ENCODE peak calls at places on chromosomes 7 and 10, in five cellular contexts. I is H1, O is K562, N is GM12878, U is HepG2. W is an unnamed sample.

GRCh38 chr7:19560111-19560883 is 148.5 kb downstream of the POLR1F start:
- DNase-seq in I (no peak), O (no peak), N (no peak), U (no peak), W (no peak)

GRCh38 chr10:132464256-132465192 is 67.5 kb downstream of the PWWP2B start:
- DNase-seq in I (no peak), O (no peak), N (no peak), U (no peak), W (no peak)

GRCh38 chr10:49049660-49050059 is 65.7 kb downstream of the VSTM4 start:
- DNase-seq in I (no peak), O (no peak), N (no peak), U (no peak), W (no peak)

GRCh38 chr10:22693371-22693784 is 21.0 kb downstream of the PIP4K2A start:
- DNase-seq in I (no peak), O (peak; percentile 42), N (no peak), U (no peak), W (no peak)

GRCh38 chr7:74305987-74306736 is 17.0 kb downstream of the CLIP2 start:
- DNase-seq in I (no peak), O (no peak), N (no peak), U (no peak), W (no peak)

GRCh38 chr10:22701132-22701851 is 13.1 kb downstream of the PIP4K2A start:
- DNase-seq in I (no peak), O (no peak), N (no peak), U (no peak), W (no peak)

GRCh38 chr7:101386558-101387199 is 24.0 kb downstream of the COL26A1 start:
- DNase-seq in I (no peak), O (no peak), N (no peak), U (peak; percentile 87), W (no peak)

GRCh38 chr10:1097436-1097835 is 41.3 kb downstream of the WDR37 start:
- DNase-seq in I (no peak), O (no peak), N (no peak), U (no peak), W (no peak)

GRCh38 chr10:6739530-6740174 is 159.6 kb upstream of the PRKCQ start:
- DNase-seq in I (no peak), O (no peak), N (no peak), U (peak; percentile 5), W (no peak)

GRCh38 chr10:6737758-6738463 is 157.8 kb upstream of the PRKCQ start:
- DNase-seq in I (no peak), O (no peak), N (no peak), U (no peak), W (no peak)

GRCh38 chr10:6743291-6743849 is 163.3 kb upstream of the PRKCQ start:
- DNase-seq in I (no peak), O (no peak), N (no peak), U (no peak), W (no peak)

GRCh38 chr10:6738464-6738824 is 158.4 kb upstream of the PRKCQ start:
- DNase-seq in I (no peak), O (no peak), N (no peak), U (no peak), W (no peak)

GRCh38 chr10:6741561-6741960 is 161.5 kb upstream of the PRKCQ start:
- DNase-seq in I (no peak), O (no peak), N (no peak), U (no peak), W (no peak)
- TF ChIP-seq SRF in I (no peak), O (no peak), N (no peak), U (no peak), W (no peak)

DNA sequence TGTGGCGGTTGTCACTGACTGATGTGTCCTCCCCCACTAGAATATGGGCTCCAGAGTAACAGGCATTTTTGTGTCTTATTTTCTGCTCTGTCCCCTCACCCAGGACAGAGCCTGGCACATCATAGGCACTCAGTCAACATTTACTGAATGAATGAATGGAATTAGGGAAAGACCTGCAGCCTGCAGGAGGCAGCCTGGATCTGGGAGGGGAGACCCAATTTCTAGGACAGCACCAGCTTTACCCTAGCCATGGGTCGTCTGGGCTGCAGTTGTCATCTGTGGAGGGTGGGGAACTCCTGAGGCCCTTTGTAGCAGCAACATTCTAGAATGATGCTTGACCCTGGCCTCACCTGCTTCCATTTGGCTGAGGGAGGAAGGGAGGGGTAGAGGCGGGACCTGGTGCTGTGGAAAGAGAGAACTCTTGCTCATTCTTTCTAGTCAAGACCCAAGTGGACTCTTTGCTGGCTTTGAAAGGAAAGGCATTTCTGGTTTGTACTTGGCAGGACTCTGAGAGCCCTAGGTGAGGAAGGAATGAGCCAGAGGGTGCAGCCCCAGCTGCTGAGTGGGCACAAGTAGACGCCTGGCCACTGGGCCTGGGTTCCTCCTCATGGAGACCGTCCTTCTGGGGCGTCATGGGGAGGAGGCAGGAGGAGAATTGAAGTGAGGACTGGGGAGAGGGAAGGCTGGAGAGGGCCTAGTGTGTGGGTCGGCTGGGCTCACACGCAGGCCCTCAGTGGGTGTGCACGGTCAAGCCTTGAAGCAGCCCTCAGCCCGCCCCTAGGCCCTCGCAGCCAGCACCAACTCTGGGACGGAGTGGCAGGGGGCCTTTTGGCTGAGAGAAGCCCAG is 8.9 kb downstream of the FGF8 start:
- DNase-seq in I (no peak), O (no peak), N (no peak), U (no peak), W (no peak)
- TF ChIP-seq EZH2 in I (no peak), O (no peak), N (no peak), U (no peak), W (no peak)

GRCh38 chr10:110413903-110414562 is 83.7 kb upstream of the DUSP5 start:
- DNase-seq in I (no peak), O (no peak), N (no peak), U (no peak), W (no peak)

GRCh38 chr10:110415809-110416208 is 81.9 kb upstream of the DUSP5 start:
- DNase-seq in I (no peak), O (no peak), N (no peak), U (no peak), W (no peak)

GRCh38 chr10:110419265-110419664 is 78.4 kb upstream of the DUSP5 start:
- DNase-seq in I (no peak), O (no peak), N (no peak), U (no peak), W (no peak)

GRCh38 chr10:110414563-110415309 is 83.0 kb upstream of the DUSP5 start:
- DNase-seq in I (no peak), O (no peak), N (peak; percentile 99), U (peak; percentile 35), W (peak; percentile 98)

DNA sequence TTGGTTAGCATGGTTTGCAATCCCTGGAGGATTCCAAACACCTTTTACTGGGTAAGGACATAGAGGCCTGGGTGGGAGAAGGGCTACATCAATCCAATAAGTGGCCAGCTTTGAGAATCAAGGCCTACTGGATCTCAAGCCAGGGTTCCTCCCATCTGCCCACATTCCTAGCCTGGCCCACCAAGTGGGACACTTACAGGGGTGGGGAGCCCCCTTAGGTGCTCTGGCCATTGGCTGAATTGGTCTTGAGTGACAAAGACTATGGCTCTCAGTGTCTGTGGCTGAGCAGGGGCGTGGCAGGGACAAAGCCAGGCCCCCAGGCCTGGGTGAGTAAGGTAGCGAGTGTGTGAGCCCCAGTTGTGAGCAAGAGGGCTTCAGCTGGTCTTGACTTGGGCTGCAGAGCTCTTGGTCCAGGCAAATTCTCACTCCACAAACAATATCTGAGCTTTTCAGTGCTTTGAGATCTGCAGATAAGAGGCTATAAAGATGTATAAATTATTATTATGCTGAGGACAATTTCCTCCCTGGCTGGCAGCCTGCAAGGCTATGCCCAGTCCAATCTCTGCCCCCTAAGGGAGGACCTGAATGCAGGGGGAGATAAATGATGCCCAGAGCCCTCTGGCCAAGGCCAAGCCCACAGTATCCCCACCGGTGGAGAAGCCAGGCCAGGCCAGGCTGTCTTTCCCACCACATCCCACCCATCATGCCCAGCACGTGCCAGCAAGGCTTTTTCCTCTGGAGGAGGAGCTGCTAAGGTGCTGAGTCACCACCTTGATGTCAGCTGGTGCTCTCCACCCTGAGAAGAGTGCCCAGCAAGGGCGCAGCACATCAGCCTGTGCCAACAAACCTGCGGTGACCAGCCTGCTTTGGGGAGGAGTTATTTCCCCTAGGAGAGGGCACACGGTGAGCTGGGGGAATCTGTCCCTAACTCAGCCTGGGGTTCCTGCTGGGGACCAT is 80.7 kb upstream of the DUSP5 start:
- DNase-seq in I (no peak), O (no peak), N (no peak), U (no peak), W (no peak)
- TF ChIP-seq SRF in I (no peak), O (no peak), N (no peak), U (no peak), W (no peak)

DNA sequence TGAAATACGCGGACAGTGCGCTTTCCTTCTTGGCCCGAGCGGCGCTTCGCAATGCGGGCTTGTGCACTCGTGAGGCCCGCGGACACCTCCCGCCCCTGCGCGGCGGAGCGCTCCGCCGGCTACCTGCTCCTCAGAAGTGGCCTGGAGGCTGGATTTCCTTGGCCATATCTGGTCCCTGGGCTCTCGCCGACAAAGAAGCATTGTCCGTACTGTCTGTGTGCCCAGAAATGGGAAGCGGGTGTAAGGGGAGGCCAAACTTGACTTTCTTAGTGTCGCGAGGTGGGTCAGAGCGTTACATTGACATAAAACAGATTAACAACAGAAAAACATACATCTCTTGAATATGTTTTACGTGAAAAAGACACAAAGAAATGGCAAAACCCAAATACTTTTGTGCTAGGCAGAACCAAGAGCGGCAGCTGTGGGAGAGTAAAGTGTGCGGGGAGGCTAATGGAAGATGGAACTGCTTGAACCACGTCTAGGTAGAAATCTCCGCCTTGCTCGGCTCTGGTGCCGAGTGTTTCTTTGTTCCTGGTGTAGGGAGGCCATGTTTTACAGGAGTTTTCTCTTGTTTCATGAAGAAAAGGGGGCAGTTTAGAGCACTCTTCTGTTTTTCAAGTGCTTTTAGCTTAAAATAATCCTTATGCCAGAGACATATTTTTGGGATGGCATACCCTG is 1.5 kb downstream of the LANCL2 start:
- DNase-seq in I (no peak), O (no peak), N (peak; percentile 17), U (peak; percentile 25), W (no peak)
- TF ChIP-seq EZH2 in I (no peak), O (no peak), N (no peak), U (no peak), W (no peak)

DNA sequence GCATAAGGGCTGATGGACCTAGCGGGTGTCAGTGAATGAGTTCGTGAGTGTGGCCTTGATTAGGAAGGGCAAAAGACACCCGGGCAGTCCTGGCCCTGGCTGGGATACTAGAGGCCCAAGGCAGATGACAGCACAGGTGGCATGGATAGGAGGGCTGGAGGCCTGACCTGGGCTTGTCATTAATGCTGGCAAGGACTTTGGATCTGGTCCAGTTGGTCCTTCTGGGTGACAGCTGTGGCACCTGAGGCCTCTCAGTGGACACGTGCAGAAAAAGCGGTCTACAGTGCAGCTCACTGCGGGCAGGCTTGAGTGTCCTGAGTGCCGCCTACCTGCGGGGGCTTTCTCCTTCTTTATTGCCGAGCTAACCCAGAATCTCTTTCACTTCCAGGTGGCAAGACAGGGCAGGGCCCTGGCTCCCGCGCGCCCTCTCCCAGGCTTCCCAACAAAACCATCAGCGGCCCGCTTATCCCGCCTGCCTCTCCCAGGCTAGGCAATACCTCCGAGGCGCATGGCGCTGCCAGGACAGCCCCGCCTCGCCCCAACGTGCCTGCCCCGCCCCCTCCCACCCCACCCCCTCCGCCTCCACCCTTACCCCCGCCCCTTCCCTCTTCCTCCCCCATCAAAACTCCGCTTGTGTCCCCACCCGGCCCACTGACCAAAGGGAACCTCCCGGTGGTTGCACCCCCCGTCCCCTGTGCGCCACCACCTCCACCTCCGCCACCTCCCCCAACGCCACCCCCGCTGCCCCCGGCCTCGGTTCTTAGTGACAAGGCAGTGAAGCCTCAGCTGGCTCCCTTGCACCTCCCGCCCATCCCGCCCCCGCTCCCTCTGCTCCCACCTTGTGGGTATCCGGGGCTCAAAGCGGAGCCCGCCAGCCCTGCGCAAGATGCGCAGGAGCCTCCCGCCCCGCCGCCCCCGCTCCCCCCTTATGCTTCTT is 77.4 kb downstream of the WIPF3 start:
- DNase-seq in I (peak; percentile 56), O (no peak), N (no peak), U (no peak), W (no peak)
- TF ChIP-seq SRF in I (no peak), O (no peak), N (no peak), U (no peak), W (no peak)

GRCh38 chr10:101772895-101773761 is 2.8 kb downstream of the FGF8 start:
- DNase-seq in I (no peak), O (no peak), N (no peak), U (no peak), W (no peak)
- TF ChIP-seq EZH2 in I (peak; percentile 34), O (no peak), N (peak; percentile 6), U (no peak), W (no peak)